ENCODE peak calls at places on chromosomes 11 and 22, in seven cellular contexts. J is mesothelial cell of epicardium, N is lower leg skin, E is BJ, A is OCI-LY7, H is heart right ventricle, O is right lobe of liver. S is an unnamed sample.

GRCh38 chr22:49140921-49141680 is 686.6 kb downstream of the BRD1 start:
- DNase-seq in H (no peak), N (no peak), A (no peak), E (no peak), J (no peak), O (no peak), S (no peak)

GRCh38 chr11:102770191-102770590 is 10.2 kb downstream of the MMP10 start:
- DNase-seq in A (no peak), O (no peak), N (no peak), E (no peak), H (no peak), J (no peak), S (no peak)

GRCh38 chr22:36982136-36982535 is 37.1 kb downstream of the TST start:
- DNase-seq in J (no peak), E (no peak), N (no peak), H (no peak), A (peak; percentile 29), O (no peak), S (no peak)

GRCh38 chr11:73760066-73760679 is 701 bp downstream of the RAB6A start:
- DNase-seq in E (no peak), O (peak; percentile 57), A (peak; percentile 23), J (no peak), H (peak; percentile 56), N (peak; percentile 44), S (no peak)

GRCh38 chr11:75572744-75573143 is 10.7 kb downstream of the SERPINH1 start:
- DNase-seq in O (no peak), N (no peak), J (no peak), A (no peak), H (no peak), E (no peak), S (no peak)

GRCh38 chr11:67357831-67358555 is 4.6 kb upstream of the POLD4 start:
- DNase-seq in O (no peak), J (no peak), H (no peak), E (no peak), A (no peak), N (no peak), S (no peak)

GRCh38 chr11:22431074-22431473 is 92.9 kb downstream of the SLC17A6 start:
- DNase-seq in J (no peak), O (no peak), A (no peak), H (no peak), N (no peak), E (no peak), S (no peak)

GRCh38 chr11:128523616-128524015 is 63.7 kb downstream of the ETS1 start:
- DNase-seq in A (no peak), N (no peak), H (no peak), E (no peak), O (no peak), J (no peak), S (no peak)

GRCh38 chr11:26245046-26245445 is 86.9 kb upstream of the ANO3 start:
- DNase-seq in O (no peak), J (no peak), E (no peak), H (no peak), N (no peak), A (no peak), S (no peak)

GRCh38 chr11:13857828-13858227 is 104.7 kb upstream of the SPON1 start:
- DNase-seq in H (no peak), A (no peak), N (no peak), J (no peak), E (no peak), O (no peak), S (no peak)

GRCh38 chr11:126890561-126890960 is 110.0 kb downstream of the KIRREL3 start:
- DNase-seq in J (no peak), E (no peak), N (no peak), O (no peak), H (no peak), A (no peak), S (no peak)

GRCh38 chr11:130042093-130042591 is 27.6 kb upstream of the APLP2 start:
- DNase-seq in A (peak; percentile 47), O (no peak), H (no peak), E (peak; percentile 71), N (no peak), J (no peak), S (no peak)

GRCh38 chr22:26756675-26757293 is 99.4 kb downstream of the MIAT start:
- DNase-seq in J (peak; percentile 79), N (no peak), H (peak; percentile 70), O (peak; percentile 54), E (no peak), A (no peak), S (no peak)

DNA sequence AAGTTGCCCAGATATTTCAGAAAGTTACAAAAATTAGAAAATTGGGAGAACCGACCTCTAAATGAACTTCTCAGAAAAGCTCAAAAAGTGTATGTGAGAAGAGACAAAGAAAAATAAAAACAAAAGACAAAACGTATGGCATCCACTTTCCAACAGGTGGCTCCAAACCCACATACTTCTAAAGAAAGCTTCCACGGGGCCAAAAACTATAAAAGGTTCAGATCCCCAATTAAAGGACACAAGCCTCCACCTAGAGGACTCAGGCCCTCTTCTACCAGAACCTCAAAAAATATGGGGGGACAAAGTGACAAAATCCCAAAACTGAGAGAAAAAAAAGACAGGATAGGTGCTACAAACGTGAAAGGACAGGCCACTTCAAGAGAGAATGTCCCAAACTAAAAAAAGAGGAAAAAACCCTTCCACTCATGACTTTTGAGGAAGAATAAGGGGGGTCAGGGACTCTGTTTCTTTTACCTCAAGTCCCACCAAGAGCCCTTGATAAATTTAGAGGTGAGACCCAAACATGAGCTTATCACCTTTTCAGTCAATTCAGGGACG is 8.8 kb downstream of the SCGB2A1 start:
- DNase-seq in A (peak; percentile 42), O (no peak), N (no peak), E (no peak), H (no peak), J (no peak), S (no peak)
- TF ChIP-seq CTCF in A (peak; percentile 75), O (peak; percentile 40), N (no peak), E (peak; percentile 30), H (no peak), J (no peak), S (peak; percentile 75)

GRCh38 chr11:119483881-119484371 is 61.0 kb upstream of the THY1 start:
- DNase-seq in A (no peak), O (no peak), N (no peak), E (no peak), J (peak; percentile 20), H (no peak), S (peak; percentile 84)

GRCh38 chr11:119486691-119487259 is 63.8 kb upstream of the THY1 start:
- DNase-seq in E (no peak), N (no peak), J (no peak), O (no peak), H (no peak), A (no peak), S (peak; percentile 36)

GRCh38 chr11:119483341-119483880 is 60.4 kb upstream of the THY1 start:
- DNase-seq in O (no peak), A (no peak), H (no peak), E (no peak), J (no peak), N (no peak), S (peak; percentile 68)

GRCh38 chr11:119486016-119486415 is 63.0 kb upstream of the THY1 start:
- DNase-seq in O (no peak), N (no peak), H (no peak), E (no peak), J (no peak), A (no peak), S (peak; percentile 13)

GRCh38 chr11:119484741-119485605 is 62.0 kb upstream of the THY1 start:
- DNase-seq in A (peak; percentile 31), N (no peak), H (no peak), E (no peak), O (no peak), J (no peak), S (peak; percentile 65)
- TF ChIP-seq CTCF in A (peak; percentile 38), N (no peak), H (no peak), E (peak; percentile 8), O (no peak), J (peak; percentile 55), S (peak; percentile 35)

GRCh38 chr22:46267431-46268279 is at the start of gene TTC38:
- DNase-seq in A (no peak), J (peak; percentile 78), E (peak; percentile 12), H (peak; percentile 96), N (peak; percentile 85), O (peak; percentile 96), S (no peak)

GRCh38 chr22:46259374-46259773 is 3.8 kb downstream of the PKDREJ start:
- DNase-seq in E (no peak), J (no peak), A (no peak), N (no peak), H (no peak), O (no peak), S (no peak)

GRCh38 chr22:46263208-46263575 is at the start of gene PKDREJ:
- DNase-seq in N (no peak), E (no peak), H (no peak), O (no peak), J (no peak), A (no peak), S (no peak)

GRCh38 chr22:46260038-46260437 is 3.1 kb downstream of the PKDREJ start:
- DNase-seq in J (no peak), A (no peak), H (no peak), E (no peak), N (no peak), O (no peak), S (no peak)

DNA sequence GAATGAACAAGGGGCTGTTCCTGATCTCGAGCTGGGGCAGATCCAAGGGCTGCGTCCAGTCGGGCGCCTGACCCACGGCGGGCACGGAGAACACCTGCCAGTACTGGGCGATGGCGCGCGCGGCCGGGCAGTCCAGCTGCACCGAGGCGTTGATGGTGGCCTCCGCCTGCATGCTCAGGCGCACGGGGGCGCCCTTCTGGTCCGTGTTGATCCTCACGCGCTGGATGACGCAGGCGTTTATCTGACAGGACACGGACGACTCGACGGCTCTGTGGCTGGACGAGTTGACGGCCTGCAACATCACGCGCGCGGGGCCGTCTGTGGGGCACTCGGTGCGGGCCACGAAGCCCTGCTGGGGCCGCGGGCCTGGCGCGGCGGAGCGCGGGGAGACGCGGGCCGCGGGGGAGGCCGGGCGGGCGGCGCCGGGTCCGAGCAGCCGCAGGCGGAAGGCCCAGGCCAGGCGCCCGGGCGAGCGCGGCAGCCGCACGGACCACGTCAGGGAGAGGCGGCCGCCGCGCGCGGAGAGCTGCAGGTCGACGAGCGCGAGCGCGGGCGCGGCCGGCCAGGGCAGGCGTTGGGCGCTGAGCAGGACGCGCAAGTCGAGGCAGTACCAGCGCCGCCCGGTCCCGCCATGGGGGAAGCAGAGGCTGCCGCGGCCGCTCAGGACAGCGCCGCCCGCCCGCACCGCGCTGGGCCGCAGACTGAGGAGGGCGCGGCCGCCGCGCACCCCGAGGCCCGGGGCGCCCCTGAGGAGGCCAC is 515 bp downstream of the PKDREJ start:
- DNase-seq in E (no peak), H (peak; percentile 80), O (peak; percentile 74), J (no peak), N (no peak), A (no peak), S (no peak)
- TF ChIP-seq CTCF in E (peak; percentile 38), H (peak; percentile 27), O (peak; percentile 9), J (no peak), N (no peak), A (no peak), S (peak; percentile 50)

GRCh38 chr22:23856721-23857605 is 712 bp upstream of the SLC2A11 start:
- DNase-seq in J (peak; percentile 69), E (peak; percentile 29), O (peak; percentile 47), H (peak; percentile 54), A (peak; percentile 47), N (no peak), S (no peak)
- TF ChIP-seq CTCF in J (no peak), E (peak; percentile 30), O (no peak), H (no peak), A (no peak), N (no peak), S (no peak)